ENCODE peak calls at places on chromosomes 1 and 21, in four cellular contexts. F, Z, S and B are unnamed samples.
A peak's percentile ranks its signal among the peaks of the same experiment; 100 is the strongest.

GRCh38 chr1:158145173-158145719 is 35.4 kb upstream of the CD1D start:
- DNase-seq in Z (peak; percentile 41), F (peak; percentile 89), S (no peak), B (peak; percentile 76)

GRCh38 chr21:43640437-43640836 is 18.9 kb downstream of the HSF2BP start:
- DNase-seq in Z (no peak), F (no peak), S (no peak), B (no peak)

GRCh38 chr1:159839135-159839849 is 12.6 kb downstream of the SLAMF8 start:
- DNase-seq in F (no peak), Z (no peak), S (no peak), B (no peak)

GRCh38 chr1:247294282-247294681 is 37.4 kb downstream of the ZNF496 start:
- DNase-seq in F (no peak), Z (no peak), S (no peak), B (no peak)

GRCh38 chr1:59072017-59072947 is 224.6 kb upstream of the FGGY start:
- DNase-seq in Z (no peak), S (peak; percentile 23), F (no peak), B (no peak)

GRCh38 chr1:79133703-79134258 is 127.3 kb upstream of the ADGRL4 start:
- DNase-seq in F (peak; percentile 49), S (no peak), Z (no peak), B (no peak)

GRCh38 chr1:29647581-29647980 is 411.3 kb downstream of the PTPRU start:
- DNase-seq in F (no peak), S (no peak), Z (no peak), B (no peak)

GRCh38 chr1:234611153-234611798 is 1.3 kb upstream of the IRF2BP2 start:
- DNase-seq in F (no peak), Z (peak; percentile 63), S (no peak), B (no peak)

GRCh38 chr1:226629896-226630550 is 81.5 kb downstream of the STUM start:
- DNase-seq in Z (no peak), F (peak; percentile 26), S (no peak), B (no peak)

GRCh38 chr1:204255225-204255624 is 41.4 kb upstream of the GOLT1A start:
- DNase-seq in F (no peak), Z (no peak), S (no peak), B (no peak)

GRCh38 chr1:238652346-238652968 is 733.9 kb upstream of the CHRM3 start:
- DNase-seq in F (no peak), Z (no peak), S (no peak), B (no peak)

GRCh38 chr1:1198423-1199140 is 7.8 kb downstream of the TNFRSF18 start:
- DNase-seq in F (peak; percentile 51), Z (no peak), S (no peak), B (peak; percentile 48)

GRCh38 chr1:151763990-151764389 is 694 bp upstream of the MRPL9 start:
- DNase-seq in S (no peak), F (no peak), Z (no peak), B (no peak)

GRCh38 chr1:87880747-87881133 is 552.1 kb downstream of the LMO4 start:
- DNase-seq in F (no peak), S (no peak), Z (no peak), B (no peak)

GRCh38 chr21:44024895-44025353 is 12.8 kb downstream of the TRAPPC10 start:
- DNase-seq in F (peak; percentile 88), Z (peak; percentile 40), S (peak; percentile 17), B (peak; percentile 76)

GRCh38 chr1:41898191-41898713 is 20.5 kb downstream of the HIVEP3 start:
- DNase-seq in Z (peak; percentile 47), F (peak; percentile 71), S (peak; percentile 45), B (peak; percentile 46)

GRCh38 chr21:38388219-38388618 is 110.1 kb downstream of the ERG start:
- DNase-seq in S (no peak), Z (no peak), F (no peak), B (no peak)

GRCh38 chr1:27366411-27367159 is at the start of gene MAP3K6:
- DNase-seq in S (peak; percentile 90), F (peak; percentile 95), Z (peak; percentile 89), B (peak; percentile 93)

GRCh38 chr1:219985169-219985568 is 56.8 kb upstream of the SLC30A10 start:
- DNase-seq in S (no peak), F (no peak), Z (no peak), B (no peak)

GRCh38 chr21:35853321-35853922 is 206.9 kb downstream of the SETD4 start:
- DNase-seq in F (no peak), S (no peak), Z (no peak), B (no peak)

GRCh38 chr1:25742316-25742715 is 57.7 kb upstream of the SELENON start:
- DNase-seq in F (peak; percentile 7), Z (no peak), S (no peak), B (no peak)

GRCh38 chr1:94258873-94259331 is 21.5 kb upstream of the ARHGAP29 start:
- DNase-seq in S (peak; percentile 26), Z (peak; percentile 30), F (peak; percentile 62), B (peak; percentile 57)

GRCh38 chr1:87330954-87331318 is 2.3 kb downstream of the LMO4 start:
- DNase-seq in S (no peak), Z (no peak), F (no peak), B (no peak)

GRCh38 chr1:165884690-165885304 is 57.4 kb downstream of the UCK2 start:
- DNase-seq in F (no peak), Z (no peak), S (no peak), B (no peak)

GRCh38 chr1:24874611-24875225 is 55.4 kb downstream of the RUNX3 start:
- DNase-seq in S (no peak), Z (no peak), F (no peak), B (peak; percentile 41)

GRCh38 chr1:59502009-59502691 is 205.3 kb downstream of the FGGY start:
- DNase-seq in Z (no peak), F (no peak), S (no peak), B (no peak)

GRCh38 chr21:35503646-35504045 is 454.5 kb upstream of the RUNX1 start:
- DNase-seq in Z (no peak), F (no peak), S (no peak), B (peak; percentile 29)

GRCh38 chr1:98075626-98076025 is 154.8 kb upstream of the DPYD start:
- DNase-seq in S (no peak), F (no peak), Z (no peak), B (no peak)

GRCh38 chr1:14599173-14599754 is 779 bp downstream of the KAZN start:
- DNase-seq in S (no peak), Z (no peak), F (peak; percentile 40), B (no peak)

GRCh38 chr1:8926707-8927694 is 18.7 kb upstream of the CA6 start:
- DNase-seq in F (no peak), S (no peak), Z (no peak), B (no peak)

GRCh38 chr1:2233997-2234761 is 6.1 kb downstream of the SKI start:
- DNase-seq in S (peak; percentile 81), F (peak; percentile 96), Z (peak; percentile 89), B (peak; percentile 76)
- H3K4me1 ChIP-seq in S (peaks cover 51% of the 10 kb centered on the region), F (peaks cover 45% of the 10 kb centered on the region), Z (peaks cover 63% of the 10 kb centered on the region), B (peaks cover 100% of the 10 kb centered on the region)

GRCh38 chr1:201591981-201592380 is 53.1 kb downstream of the NAV1 start:
- DNase-seq in F (no peak), Z (no peak), S (no peak), B (no peak)
- H3K27ac ChIP-seq in F (no peak overlapping the region), Z (no peak overlapping the region), S (peak overlapping the region; percentile 77), B (no peak overlapping the region)

GRCh38 chr21:33390479-33390878 is 12.7 kb upstream of the IFNGR2 start:
- DNase-seq in S (no peak), F (no peak), Z (no peak), B (no peak)

GRCh38 chr21:33395866-33396265 is 7.3 kb upstream of the IFNGR2 start:
- DNase-seq in S (no peak), Z (no peak), F (no peak), B (no peak)

GRCh38 chr21:33392586-33392985 is 10.6 kb upstream of the IFNGR2 start:
- DNase-seq in F (no peak), S (no peak), Z (no peak), B (no peak)

GRCh38 chr21:33394260-33394659 is 9.0 kb upstream of the IFNGR2 start:
- DNase-seq in S (peak; percentile 36), Z (no peak), F (no peak), B (peak; percentile 36)

DNA sequence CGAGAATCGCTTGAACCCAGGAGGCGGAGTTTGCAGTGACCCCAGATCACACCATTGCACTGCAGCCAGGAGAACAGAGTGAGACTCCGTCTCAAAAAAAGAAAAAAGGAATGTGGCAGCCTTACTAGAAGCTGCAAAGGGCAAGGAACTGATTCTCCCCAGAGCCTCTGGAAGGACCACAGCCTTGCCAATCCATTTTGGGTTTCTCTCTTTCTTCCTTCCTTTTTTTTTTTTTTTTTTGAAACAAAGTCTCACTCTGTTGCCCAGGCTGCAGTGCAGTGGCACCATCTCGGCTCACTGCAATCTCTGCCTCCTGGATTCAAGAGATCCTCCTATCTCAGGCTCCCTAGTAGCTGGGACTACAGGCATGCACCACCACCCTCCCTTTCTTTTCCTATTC is 9.9 kb upstream of the IFNGR2 start:
- DNase-seq in S (no peak), Z (no peak), F (no peak), B (no peak)
- H3K4me1 ChIP-seq in S (no peaks in the 10 kb centered on the region), Z (no peaks in the 10 kb centered on the region), F (no peaks in the 10 kb centered on the region), B (no peaks in the 10 kb centered on the region)

GRCh38 chr21:45080639-45081414 is 6.4 kb downstream of the ADARB1 start:
- DNase-seq in S (no peak), Z (peak; percentile 77), F (no peak), B (no peak)

GRCh38 chr21:45078371-45078770 is 4.0 kb downstream of the ADARB1 start:
- DNase-seq in S (no peak), F (no peak), Z (no peak), B (no peak)

GRCh38 chr21:45079351-45079750 is 5.0 kb downstream of the ADARB1 start:
- DNase-seq in Z (no peak), S (no peak), F (no peak), B (no peak)

GRCh38 chr21:45080232-45080631 is 5.9 kb downstream of the ADARB1 start:
- DNase-seq in F (no peak), Z (peak; percentile 39), S (no peak), B (no peak)

GRCh38 chr21:45078877-45079281 is 4.5 kb downstream of the ADARB1 start:
- DNase-seq in F (no peak), Z (no peak), S (peak; percentile 44), B (no peak)
- H3K27ac ChIP-seq in F (no peak overlapping the region), Z (peak overlapping the region; percentile 47), S (peak overlapping the region; percentile 78), B (no peak overlapping the region)